ENCODE peak calls at places on chromosome 16, in eight cellular contexts. One of them, this sample, is unnamed.

GRCh38 chr16:11004351-11004750 is 60.0 kb downstream of the CLEC16A start:
- DNase-seq in AG04450: no peak
- DNase-seq in astrocyte of the spinal cord: peak; percentile 33
- DNase-seq in ovary: no peak
- DNase-seq in heart left ventricle: no peak
- DNase-seq in HCT116: no peak
- DNase-seq in hepatocyte: no peak
- DNase-seq in fibroblast of the aortic adventitia: peak; percentile 40
- DNase-seq in this sample: no peak

GRCh38 chr16:12395266-12395665 is 408.4 kb downstream of the CPPED1 start:
- DNase-seq in ovary: no peak
- DNase-seq in astrocyte of the spinal cord: peak; percentile 13
- DNase-seq in AG04450: no peak
- DNase-seq in heart left ventricle: no peak
- DNase-seq in fibroblast of the aortic adventitia: no peak
- DNase-seq in HCT116: no peak
- DNase-seq in hepatocyte: no peak
- DNase-seq in this sample: no peak

GRCh38 chr16:86391987-86392386 is 118.3 kb upstream of the FOXF1 start:
- DNase-seq in fibroblast of the aortic adventitia: peak; percentile 73
- DNase-seq in HCT116: no peak
- DNase-seq in hepatocyte: no peak
- DNase-seq in astrocyte of the spinal cord: peak; percentile 40
- DNase-seq in heart left ventricle: no peak
- DNase-seq in AG04450: peak; percentile 64
- DNase-seq in ovary: no peak
- DNase-seq in this sample: peak; percentile 93

GRCh38 chr16:11416228-11417001 is 71.2 kb downstream of the RMI2 start:
- DNase-seq in heart left ventricle: no peak
- DNase-seq in HCT116: no peak
- DNase-seq in ovary: no peak
- DNase-seq in astrocyte of the spinal cord: no peak
- DNase-seq in fibroblast of the aortic adventitia: no peak
- DNase-seq in AG04450: no peak
- DNase-seq in hepatocyte: no peak
- DNase-seq in this sample: no peak

GRCh38 chr16:84518804-84519341 is 14.4 kb upstream of the MEAK7 start:
- DNase-seq in hepatocyte: no peak
- DNase-seq in heart left ventricle: no peak
- DNase-seq in AG04450: no peak
- DNase-seq in astrocyte of the spinal cord: no peak
- DNase-seq in ovary: no peak
- DNase-seq in HCT116: no peak
- DNase-seq in fibroblast of the aortic adventitia: no peak
- DNase-seq in this sample: no peak

GRCh38 chr16:31874354-31875111 is 926 bp downstream of the ZNF267 start:
- DNase-seq in AG04450: no peak
- DNase-seq in ovary: no peak
- DNase-seq in astrocyte of the spinal cord: peak; percentile 28
- DNase-seq in HCT116: no peak
- DNase-seq in hepatocyte: peak; percentile 65
- DNase-seq in heart left ventricle: no peak
- DNase-seq in fibroblast of the aortic adventitia: peak; percentile 73
- DNase-seq in this sample: peak; percentile 66

GRCh38 chr16:72050769-72051464 is 3.4 kb upstream of the HP start:
- DNase-seq in fibroblast of the aortic adventitia: no peak
- DNase-seq in astrocyte of the spinal cord: no peak
- DNase-seq in HCT116: no peak
- DNase-seq in hepatocyte: no peak
- DNase-seq in ovary: no peak
- DNase-seq in heart left ventricle: no peak
- DNase-seq in AG04450: no peak
- DNase-seq in this sample: no peak

GRCh38 chr16:79411805-79412204 is 188.7 kb downstream of the MAF start:
- DNase-seq in ovary: no peak
- DNase-seq in heart left ventricle: no peak
- DNase-seq in astrocyte of the spinal cord: no peak
- DNase-seq in fibroblast of the aortic adventitia: no peak
- DNase-seq in hepatocyte: no peak
- DNase-seq in HCT116: no peak
- DNase-seq in AG04450: no peak
- DNase-seq in this sample: no peak

GRCh38 chr16:28254158-28254557 is 38.2 kb upstream of the SBK1 start:
- DNase-seq in ovary: no peak
- DNase-seq in heart left ventricle: no peak
- DNase-seq in AG04450: no peak
- DNase-seq in hepatocyte: no peak
- DNase-seq in fibroblast of the aortic adventitia: no peak
- DNase-seq in HCT116: no peak
- DNase-seq in astrocyte of the spinal cord: no peak
- DNase-seq in this sample: no peak

GRCh38 chr16:10612649-10613179 is 32.3 kb upstream of the EMP2 start:
- DNase-seq in heart left ventricle: no peak
- DNase-seq in ovary: no peak
- DNase-seq in astrocyte of the spinal cord: no peak
- DNase-seq in fibroblast of the aortic adventitia: no peak
- DNase-seq in HCT116: no peak
- DNase-seq in AG04450: no peak
- DNase-seq in hepatocyte: no peak
- DNase-seq in this sample: no peak

DNA sequence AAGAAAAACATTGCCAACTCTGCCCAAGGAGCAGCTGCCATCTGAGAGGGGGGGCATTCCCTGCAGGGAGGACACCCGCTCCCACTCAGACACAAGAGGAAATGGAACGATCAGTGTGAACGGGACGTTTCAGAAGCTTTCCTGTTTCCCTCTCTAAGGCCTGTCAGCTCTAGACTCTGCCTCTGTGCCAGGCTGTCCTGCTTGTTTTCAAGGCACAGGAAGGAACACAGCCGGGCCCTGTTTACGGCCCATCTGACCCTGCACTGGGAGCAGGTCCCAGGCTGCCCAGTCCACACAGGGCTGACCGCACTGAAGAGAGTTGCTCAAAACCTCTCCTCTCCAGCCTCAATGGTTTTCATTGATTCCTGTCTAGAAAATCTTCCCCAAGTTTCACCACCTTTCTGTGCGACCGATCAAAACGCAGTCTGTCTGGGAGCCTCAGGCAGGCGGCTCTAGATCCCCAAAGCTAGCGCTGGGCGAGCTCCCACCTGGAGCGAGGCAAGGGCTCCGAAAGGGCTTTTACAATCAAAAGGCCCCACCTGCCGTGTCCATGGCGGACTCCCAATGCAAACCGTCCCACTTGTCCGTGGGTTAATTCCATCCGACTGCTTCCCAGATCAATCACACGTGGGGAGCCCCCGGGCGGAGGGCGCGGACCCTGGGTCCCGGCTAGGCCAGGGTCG is 1.5 kb downstream of the PIEZO1 start:
- DNase-seq in astrocyte of the spinal cord: no peak
- DNase-seq in fibroblast of the aortic adventitia: peak; percentile 30
- DNase-seq in HCT116: no peak
- DNase-seq in ovary: no peak
- DNase-seq in heart left ventricle: no peak
- DNase-seq in AG04450: no peak
- DNase-seq in hepatocyte: no peak
- DNase-seq in this sample: peak; percentile 75
- H3K4me3 ChIP-seq in astrocyte of the spinal cord: peak overlapping the region; percentile 61
- H3K4me3 ChIP-seq in fibroblast of the aortic adventitia: peak overlapping the region; percentile 77
- H3K4me3 ChIP-seq in HCT116: peak overlapping the region; percentile 69
- H3K4me3 ChIP-seq in ovary: peak overlapping the region; percentile 74
- H3K4me3 ChIP-seq in heart left ventricle: peak overlapping the region; percentile 58
- H3K4me3 ChIP-seq in AG04450: peak overlapping the region; percentile 75
- H3K4me3 ChIP-seq in hepatocyte: peak overlapping the region; percentile 93
- H3K4me3 ChIP-seq in this sample: peak overlapping the region; percentile 72

GRCh38 chr16:73172621-73173312 is 124.8 kb upstream of the ZFHX3 start:
- DNase-seq in fibroblast of the aortic adventitia: peak; percentile 98
- DNase-seq in heart left ventricle: peak; percentile 82
- DNase-seq in HCT116: no peak
- DNase-seq in ovary: peak; percentile 86
- DNase-seq in AG04450: peak; percentile 67
- DNase-seq in hepatocyte: peak; percentile 58
- DNase-seq in astrocyte of the spinal cord: peak; percentile 97
- DNase-seq in this sample: peak; percentile 89
- TF ChIP-seq CTCF in fibroblast of the aortic adventitia: peak; percentile 66
- TF ChIP-seq CTCF in heart left ventricle: peak; percentile 26
- TF ChIP-seq CTCF in HCT116: peak; percentile 22
- TF ChIP-seq CTCF in ovary: no peak
- TF ChIP-seq CTCF in AG04450: peak; percentile 56
- TF ChIP-seq CTCF in hepatocyte: peak; percentile 6
- TF ChIP-seq CTCF in astrocyte of the spinal cord: peak; percentile 33
- TF ChIP-seq CTCF in this sample: peak; percentile 59

GRCh38 chr16:396605-397004 is 394 bp upstream of the NME4 start:
- DNase-seq in AG04450: no peak
- DNase-seq in astrocyte of the spinal cord: peak; percentile 31
- DNase-seq in heart left ventricle: peak; percentile 68
- DNase-seq in fibroblast of the aortic adventitia: peak; percentile 43
- DNase-seq in HCT116: no peak
- DNase-seq in ovary: peak; percentile 59
- DNase-seq in hepatocyte: peak; percentile 80
- DNase-seq in this sample: peak; percentile 62

GRCh38 chr16:397135-397661 is at the start of gene NME4:
- DNase-seq in ovary: peak; percentile 59
- DNase-seq in AG04450: no peak
- DNase-seq in hepatocyte: peak; percentile 73
- DNase-seq in fibroblast of the aortic adventitia: no peak
- DNase-seq in HCT116: no peak
- DNase-seq in astrocyte of the spinal cord: no peak
- DNase-seq in heart left ventricle: peak; percentile 51
- DNase-seq in this sample: no peak

GRCh38 chr16:398551-399277 is 1.7 kb downstream of the NME4 start:
- DNase-seq in fibroblast of the aortic adventitia: no peak
- DNase-seq in astrocyte of the spinal cord: no peak
- DNase-seq in heart left ventricle: no peak
- DNase-seq in ovary: no peak
- DNase-seq in AG04450: no peak
- DNase-seq in HCT116: no peak
- DNase-seq in hepatocyte: no peak
- DNase-seq in this sample: no peak

GRCh38 chr16:399278-400019 is 2.2 kb upstream of the DECR2 start:
- DNase-seq in HCT116: no peak
- DNase-seq in heart left ventricle: no peak
- DNase-seq in astrocyte of the spinal cord: no peak
- DNase-seq in fibroblast of the aortic adventitia: no peak
- DNase-seq in hepatocyte: no peak
- DNase-seq in AG04450: no peak
- DNase-seq in ovary: no peak
- DNase-seq in this sample: no peak

GRCh38 chr16:397736-398332 is 835 bp downstream of the NME4 start:
- DNase-seq in heart left ventricle: peak; percentile 86
- DNase-seq in hepatocyte: peak; percentile 89
- DNase-seq in HCT116: peak; percentile 28
- DNase-seq in ovary: peak; percentile 78
- DNase-seq in astrocyte of the spinal cord: peak; percentile 59
- DNase-seq in AG04450: no peak
- DNase-seq in fibroblast of the aortic adventitia: peak; percentile 51
- DNase-seq in this sample: peak; percentile 76
- H3K4me3 ChIP-seq in heart left ventricle: no peak overlapping the region
- H3K4me3 ChIP-seq in hepatocyte: no peak overlapping the region
- H3K4me3 ChIP-seq in HCT116: no peak overlapping the region
- H3K4me3 ChIP-seq in ovary: peak overlapping the region; percentile 65
- H3K4me3 ChIP-seq in astrocyte of the spinal cord: no peak overlapping the region
- H3K4me3 ChIP-seq in AG04450: peak overlapping the region; percentile 21
- H3K4me3 ChIP-seq in fibroblast of the aortic adventitia: peak overlapping the region; percentile 50
- H3K4me3 ChIP-seq in this sample: peak overlapping the region; percentile 54

GRCh38 chr16:67659675-67660563 is at the start of gene ACD:
- DNase-seq in hepatocyte: peak; percentile 96
- DNase-seq in fibroblast of the aortic adventitia: peak; percentile 85
- DNase-seq in astrocyte of the spinal cord: peak; percentile 91
- DNase-seq in ovary: peak; percentile 92
- DNase-seq in heart left ventricle: peak; percentile 92
- DNase-seq in AG04450: peak; percentile 68
- DNase-seq in HCT116: peak; percentile 79
- DNase-seq in this sample: peak; percentile 90

GRCh38 chr16:67660564-67661028 is at the start of gene PARD6A:
- DNase-seq in ovary: peak; percentile 96
- DNase-seq in hepatocyte: peak; percentile 98
- DNase-seq in HCT116: peak; percentile 94
- DNase-seq in astrocyte of the spinal cord: peak; percentile 97
- DNase-seq in heart left ventricle: peak; percentile 98
- DNase-seq in AG04450: peak; percentile 91
- DNase-seq in fibroblast of the aortic adventitia: peak; percentile 93
- DNase-seq in this sample: peak; percentile 97

GRCh38 chr16:67662653-67663010 is 1.9 kb downstream of the PARD6A start:
- DNase-seq in fibroblast of the aortic adventitia: no peak
- DNase-seq in astrocyte of the spinal cord: no peak
- DNase-seq in heart left ventricle: no peak
- DNase-seq in ovary: no peak
- DNase-seq in HCT116: no peak
- DNase-seq in hepatocyte: no peak
- DNase-seq in AG04450: no peak
- DNase-seq in this sample: no peak

GRCh38 chr16:67661864-67662652 is 1.3 kb downstream of the PARD6A start:
- DNase-seq in AG04450: no peak
- DNase-seq in heart left ventricle: peak; percentile 29
- DNase-seq in hepatocyte: no peak
- DNase-seq in HCT116: no peak
- DNase-seq in astrocyte of the spinal cord: no peak
- DNase-seq in fibroblast of the aortic adventitia: no peak
- DNase-seq in ovary: peak; percentile 57
- DNase-seq in this sample: no peak

DNA sequence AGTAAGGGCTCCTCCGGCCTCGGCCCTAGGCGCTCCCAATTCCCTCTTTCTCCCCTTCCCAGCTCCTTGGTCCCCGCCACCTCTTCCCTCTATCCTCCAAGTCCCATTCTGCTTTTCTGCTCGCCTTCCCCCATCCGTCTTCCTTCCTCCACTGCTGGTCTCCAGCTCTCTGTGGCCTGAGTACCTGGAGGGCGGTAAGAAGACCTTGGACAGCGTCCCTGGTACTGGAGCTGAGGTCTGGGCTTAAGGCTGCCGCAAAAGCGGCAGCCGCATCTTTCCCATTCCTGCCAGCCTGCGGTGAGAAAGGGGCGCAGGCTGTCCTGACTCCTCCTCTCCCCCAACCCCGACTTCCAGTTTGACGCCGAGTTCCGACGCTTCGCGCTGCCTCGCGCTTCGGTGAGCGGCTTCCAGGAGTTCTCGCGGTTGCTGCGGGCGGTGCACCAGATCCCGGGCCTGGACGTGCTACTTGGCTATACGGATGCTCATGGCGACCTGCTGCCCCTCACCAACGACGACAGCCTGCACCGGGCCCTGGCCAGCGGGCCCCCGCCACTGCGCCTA is 421 bp downstream of the PARD6A start:
- DNase-seq in astrocyte of the spinal cord: peak; percentile 51
- DNase-seq in fibroblast of the aortic adventitia: peak; percentile 31
- DNase-seq in AG04450: no peak
- DNase-seq in heart left ventricle: peak; percentile 34
- DNase-seq in ovary: no peak
- DNase-seq in HCT116: no peak
- DNase-seq in hepatocyte: peak; percentile 84
- DNase-seq in this sample: peak; percentile 38
- TF ChIP-seq CTCF in astrocyte of the spinal cord: no peak
- TF ChIP-seq CTCF in fibroblast of the aortic adventitia: no peak
- TF ChIP-seq CTCF in AG04450: no peak
- TF ChIP-seq CTCF in heart left ventricle: no peak
- TF ChIP-seq CTCF in ovary: no peak
- TF ChIP-seq CTCF in HCT116: no peak
- TF ChIP-seq CTCF in hepatocyte: no peak
- TF ChIP-seq CTCF in this sample: no peak

GRCh38 chr16:50275428-50276127 is 9.2 kb downstream of the ADCY7 start:
- DNase-seq in hepatocyte: no peak
- DNase-seq in astrocyte of the spinal cord: no peak
- DNase-seq in heart left ventricle: no peak
- DNase-seq in HCT116: no peak
- DNase-seq in AG04450: no peak
- DNase-seq in ovary: peak; percentile 4
- DNase-seq in fibroblast of the aortic adventitia: no peak
- DNase-seq in this sample: no peak
- H3K4me3 ChIP-seq in hepatocyte: no peak overlapping the region
- H3K4me3 ChIP-seq in astrocyte of the spinal cord: no peak overlapping the region
- H3K4me3 ChIP-seq in heart left ventricle: no peak overlapping the region
- H3K4me3 ChIP-seq in HCT116: no peak overlapping the region
- H3K4me3 ChIP-seq in AG04450: no peak overlapping the region
- H3K4me3 ChIP-seq in ovary: no peak overlapping the region
- H3K4me3 ChIP-seq in fibroblast of the aortic adventitia: no peak overlapping the region
- H3K4me3 ChIP-seq in this sample: no peak overlapping the region

This sample was measured in fibroblast of villous mesenchyme.